ENCODE peak calls at places on chromosomes 16 and 17, in six cellular contexts. G is OCI-M1; S is dorsolateral prefrontal cortex; L is stimulated activated CD4-positive, alpha-beta T cell treated with anti-CD3 and anti-CD28 coated beads, TNF-alpha, amount 100 ng/mL, for 4 hours; D is HT1080; Q is stromal cell of bone marrow. I is an unnamed sample.

GRCh38 chr16:89049484-89050118 is 44.1 kb upstream of the ACSF3 start:
- DNase-seq in D (no peak), L (no peak), S (no peak), Q (no peak), G (no peak), I (no peak)

GRCh38 chr16:22123146-22123545 is 30.8 kb downstream of the VWA3A start:
- DNase-seq in S (no peak), D (peak; percentile 44), L (no peak), Q (no peak), G (peak; percentile 38), I (no peak)

GRCh38 chr16:67537270-67537635 is 8.6 kb downstream of the RIPOR1 start:
- DNase-seq in L (no peak), Q (no peak), S (no peak), D (no peak), G (no peak), I (no peak)

GRCh38 chr17:5706835-5707234 is 122.5 kb upstream of the NLRP1 start:
- DNase-seq in S (no peak), G (peak; percentile 81), L (peak; percentile 16), D (peak; percentile 36), Q (peak; percentile 61), I (peak; percentile 36)

GRCh38 chr16:63816304-63816703 is 1305.6 kb downstream of the CDH11 start:
- DNase-seq in S (no peak), L (no peak), Q (no peak), D (no peak), G (no peak), I (no peak)

GRCh38 chr17:44074231-44074910 is 3.8 kb downstream of the G6PC3 start:
- DNase-seq in G (no peak), D (no peak), Q (no peak), L (no peak), S (no peak), I (no peak)

GRCh38 chr16:23286131-23286532 is 16.0 kb upstream of the SCNN1B start:
- DNase-seq in D (peak; percentile 34), Q (peak; percentile 38), L (no peak), G (no peak), S (no peak), I (peak; percentile 17)

GRCh38 chr17:56595831-56596740 is 2.6 kb downstream of the NOG start:
- DNase-seq in S (no peak), L (no peak), D (peak; percentile 36), Q (no peak), G (no peak), I (no peak)

GRCh38 chr16:4790261-4790660 is 2.1 kb upstream of the SEPTIN12 start:
- DNase-seq in Q (no peak), L (no peak), G (no peak), S (no peak), D (no peak), I (no peak)

GRCh38 chr16:85750827-85751641 is at the start of gene C16orf74:
- DNase-seq in D (peak; percentile 74), S (no peak), L (no peak), G (peak; percentile 25), Q (peak; percentile 12), I (no peak)

GRCh38 chr17:3469529-3469928 is 2.1 kb downstream of the SPATA22 start:
- DNase-seq in G (no peak), S (no peak), Q (no peak), L (no peak), D (no peak), I (no peak)

GRCh38 chr17:41559548-41559947 is 12.3 kb downstream of the KRT9 start:
- DNase-seq in L (no peak), S (no peak), D (no peak), Q (peak; percentile 26), G (peak; percentile 9), I (no peak)

GRCh38 chr17:59814685-59815084 is 78.1 kb downstream of the TUBD1 start:
- DNase-seq in S (no peak), G (no peak), D (no peak), L (no peak), Q (no peak), I (no peak)

GRCh38 chr17:82246365-82247174 is 17.7 kb downstream of the SLC16A3 start:
- DNase-seq in L (no peak), G (no peak), S (peak; percentile 46), Q (no peak), D (peak; percentile 92), I (no peak)

GRCh38 chr16:22165508-22166285 is 3.4 kb downstream of the SDR42E2 start:
- DNase-seq in S (no peak), L (no peak), Q (no peak), G (no peak), D (no peak), I (no peak)

GRCh38 chr16:85524365-85524629 is 88.8 kb upstream of the GSE1 start:
- DNase-seq in S (no peak), L (no peak), G (no peak), D (no peak), Q (no peak), I (no peak)

GRCh38 chr17:80195671-80196529 is 24.2 kb downstream of the SGSH start:
- DNase-seq in G (peak; percentile 32), L (peak; percentile 35), Q (no peak), D (no peak), S (no peak), I (no peak)

GRCh38 chr16:50102046-50102756 is 36.4 kb downstream of the HEATR3 start:
- DNase-seq in S (no peak), L (no peak), Q (peak; percentile 11), G (no peak), D (peak; percentile 71), I (peak; percentile 55)

GRCh38 chr17:40338058-40338457 is 26.5 kb downstream of the GJD3 start:
- DNase-seq in D (no peak), Q (no peak), L (no peak), S (no peak), G (peak; percentile 64), I (no peak)

GRCh38 chr17:69523252-69523861 is 108.9 kb downstream of the MAP2K6 start:
- DNase-seq in D (peak; percentile 64), L (no peak), S (no peak), G (peak; percentile 53), Q (peak; percentile 42), I (no peak)

GRCh38 chr16:77452243-77452642 is 17.4 kb upstream of the ADAMTS18 start:
- DNase-seq in G (no peak), L (no peak), D (no peak), Q (no peak), S (no peak), I (no peak)

GRCh38 chr17:80778716-80779115 is 212.9 kb upstream of the CHMP6 start:
- DNase-seq in D (no peak), S (no peak), Q (no peak), G (no peak), L (no peak), I (no peak)

GRCh38 chr16:50368410-50369132 is at the start of gene BRD7:
- DNase-seq in S (no peak), Q (no peak), L (peak; percentile 49), D (no peak), G (peak; percentile 58), I (peak; percentile 23)

GRCh38 chr16:89257757-89258465 is 40.4 kb downstream of the ZNF778 start:
- DNase-seq in Q (no peak), S (no peak), D (no peak), L (no peak), G (no peak), I (no peak)

GRCh38 chr17:50943575-50943933 is 77.4 kb upstream of the TOB1 start:
- DNase-seq in G (no peak), S (peak; percentile 44), L (no peak), Q (no peak), D (no peak), I (no peak)

GRCh38 chr17:78114831-78115723 is 13.5 kb downstream of the TMC6 start:
- DNase-seq in L (no peak), Q (no peak), G (no peak), D (no peak), S (peak; percentile 95), I (no peak)

GRCh38 chr16:31248344-31248743 is 11.4 kb upstream of the ITGAM start:
- DNase-seq in G (no peak), L (no peak), Q (no peak), S (no peak), D (no peak), I (no peak)

GRCh38 chr17:35947156-35947585 is 3.7 kb upstream of the LYZL6 start:
- DNase-seq in S (no peak), D (peak; percentile 62), L (peak; percentile 13), Q (no peak), G (peak; percentile 87), I (no peak)

GRCh38 chr16:52603015-52603414 is 56.1 kb upstream of the TOX3 start:
- DNase-seq in G (no peak), D (no peak), S (no peak), L (no peak), Q (no peak), I (no peak)

GRCh38 chr16:1706386-1707192 is 594 bp downstream of the MAPK8IP3 start:
- DNase-seq in G (peak; percentile 50), D (no peak), Q (no peak), S (no peak), L (peak; percentile 31), I (no peak)

GRCh38 chr16:69917311-69917710 is 33.8 kb upstream of the CLEC18A start:
- DNase-seq in L (no peak), Q (no peak), G (no peak), D (no peak), S (no peak), I (no peak)

GRCh38 chr17:4939554-4939803 is 367 bp downstream of the SLC25A11 start:
- DNase-seq in D (no peak), S (no peak), G (no peak), L (no peak), Q (no peak), I (no peak)

GRCh38 chr17:40996829-40997228 is 2.9 kb upstream of the KRTAP3-3 start:
- DNase-seq in L (no peak), S (no peak), G (no peak), D (no peak), Q (no peak), I (no peak)

GRCh38 chr17:79073706-79074088 is 927 bp upstream of the ENGASE start:
- DNase-seq in L (no peak), D (no peak), Q (no peak), S (peak; percentile 29), G (no peak), I (no peak)

GRCh38 chr16:88700636-88701482 is 5.3 kb downstream of the RNF166 start:
- DNase-seq in Q (peak; percentile 74), S (peak; percentile 62), G (peak; percentile 93), L (peak; percentile 92), D (peak; percentile 97), I (peak; percentile 41)

GRCh38 chr16:52597772-52598483 is 51.0 kb upstream of the TOX3 start:
- DNase-seq in L (no peak), S (no peak), G (no peak), Q (no peak), D (no peak), I (no peak)

GRCh38 chr17:72173475-72174116 is 52.8 kb downstream of the SOX9 start:
- DNase-seq in G (no peak), L (no peak), D (no peak), S (no peak), Q (no peak), I (no peak)

I was measured in GM04504.